ENCODE peak calls at places on chromosomes 3 and 15, in ten cellular contexts. M is endothelial cell, V is RWPE2, J is GM10248, R is psoas muscle, O is suprapubic skin, P is astrocyte of the spinal cord, G is pancreas, D is Calu3, I is brain microvascular endothelial cell. B is an unnamed sample.

GRCh38 chr15:72230197-72231065 is 559 bp downstream of the PKM start:
- DNase-seq in M (peak), V (peak), J (peak), R (peak), O (peak), P (peak), G (peak), D (peak), I (peak), B (peak)

GRCh38 chr3:159748408-159748807 is 240.2 kb upstream of the IL12A start:
- DNase-seq in M (no peak), V (no peak), J (no peak), R (no peak), O (no peak), P (no peak), G (no peak), D (no peak), I (no peak), B (no peak)

GRCh38 chr3:103057477-103057876 is 622.7 kb downstream of the ZPLD1 start:
- DNase-seq in M (no peak), V (no peak), J (no peak), R (no peak), O (no peak), P (no peak), G (no peak), D (no peak), I (no peak), B (no peak)

GRCh38 chr3:125043599-125044151 is 12.1 kb downstream of the HEG1 start:
- DNase-seq in M (no peak), V (no peak), J (no peak), R (peak), O (no peak), P (no peak), G (no peak), D (no peak), I (no peak), B (no peak)

GRCh38 chr3:121411554-121411953 is 134.2 kb downstream of the POLQ start:
- DNase-seq in M (no peak), V (no peak), J (no peak), R (no peak), O (no peak), P (peak), G (no peak), D (no peak), I (no peak), B (no peak)

GRCh38 chr15:79430901-79431635 is 1.1 kb upstream of the MINAR1 start:
- DNase-seq in M (no peak), V (no peak), J (no peak), R (no peak), O (no peak), P (no peak), G (no peak), D (no peak), I (no peak), B (no peak)

GRCh38 chr3:15420871-15421270 is 6.5 kb downstream of the METTL6 start:
- DNase-seq in M (no peak), V (no peak), J (no peak), R (no peak), O (no peak), P (no peak), G (no peak), D (no peak), I (peak), B (no peak)

GRCh38 chr15:88608607-88609181 is 12.4 kb upstream of the AEN start:
- DNase-seq in M (no peak), V (no peak), J (no peak), R (no peak), O (no peak), P (no peak), G (no peak), D (no peak), I (no peak), B (no peak)

GRCh38 chr3:41265823-41266273 is 66.5 kb downstream of the CTNNB1 start:
- DNase-seq in M (no peak), V (no peak), J (no peak), R (no peak), O (no peak), P (peak), G (no peak), D (no peak), I (peak), B (no peak)

GRCh38 chr3:123870033-123870432 is 14.1 kb downstream of the MYLK start:
- DNase-seq in M (no peak), V (no peak), J (no peak), R (no peak), O (no peak), P (peak), G (no peak), D (no peak), I (no peak), B (no peak)

GRCh38 chr3:79019137-79019923 is 748.5 kb downstream of the ROBO1 start:
- DNase-seq in M (peak), V (peak), J (peak), R (peak), O (peak), P (peak), G (peak), D (peak), I (peak), B (peak)

GRCh38 chr3:129162729-129163579 is 2.1 kb upstream of the ISY1 start:
- DNase-seq in M (no peak), V (no peak), J (no peak), R (no peak), O (no peak), P (no peak), G (no peak), D (peak), I (no peak), B (no peak)
- TF ChIP-seq CTCF in M (no peak), V (no peak), J (peak), R (no peak), O (no peak), P (peak), G (no peak), D (peak), I (peak), B (peak)

DNA sequence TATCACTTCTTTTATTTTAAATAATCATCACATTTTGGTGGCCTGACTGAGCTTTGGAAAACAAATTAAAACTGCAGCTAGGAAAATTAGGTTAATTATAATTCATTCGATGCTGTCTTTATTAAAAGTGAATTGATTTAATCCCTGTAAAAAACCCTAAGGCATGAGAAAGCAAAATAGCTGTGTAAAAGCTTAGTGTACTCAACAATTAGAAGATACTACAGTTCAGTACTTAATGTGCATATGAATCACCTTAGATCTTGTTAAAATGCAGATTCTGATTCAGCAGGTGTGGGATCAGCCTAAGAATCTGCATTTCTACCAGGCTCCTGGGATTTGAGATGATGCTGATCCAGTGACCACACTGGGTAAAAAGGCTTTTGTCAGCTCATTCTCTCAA is 559.9 kb upstream of the GOLIM4 start:
- DNase-seq in M (no peak), V (no peak), J (no peak), R (no peak), O (no peak), P (no peak), G (no peak), D (no peak), I (no peak), B (no peak)
- TF ChIP-seq CTCF in M (no peak), V (no peak), J (no peak), R (no peak), O (no peak), P (no peak), G (no peak), D (no peak), I (no peak), B (no peak)

GRCh38 chr3:173397161-173398110 is at the start of gene NLGN1:
- DNase-seq in M (peak), V (no peak), J (peak), R (peak), O (peak), P (peak), G (peak), D (peak), I (peak), B (peak)
- TF ChIP-seq CTCF in M (no peak), V (no peak), J (no peak), R (no peak), O (no peak), P (peak), G (no peak), D (no peak), I (peak), B (no peak)

GRCh38 chr3:193903976-193904375 is 232.0 kb upstream of the HES1 start:
- DNase-seq in M (no peak), V (no peak), J (no peak), R (no peak), O (no peak), P (no peak), G (no peak), D (no peak), I (no peak), B (no peak)
- TF ChIP-seq CTCF in M (no peak), V (no peak), J (no peak), R (no peak), O (no peak), P (no peak), G (no peak), D (no peak), I (no peak), B (no peak)

DNA sequence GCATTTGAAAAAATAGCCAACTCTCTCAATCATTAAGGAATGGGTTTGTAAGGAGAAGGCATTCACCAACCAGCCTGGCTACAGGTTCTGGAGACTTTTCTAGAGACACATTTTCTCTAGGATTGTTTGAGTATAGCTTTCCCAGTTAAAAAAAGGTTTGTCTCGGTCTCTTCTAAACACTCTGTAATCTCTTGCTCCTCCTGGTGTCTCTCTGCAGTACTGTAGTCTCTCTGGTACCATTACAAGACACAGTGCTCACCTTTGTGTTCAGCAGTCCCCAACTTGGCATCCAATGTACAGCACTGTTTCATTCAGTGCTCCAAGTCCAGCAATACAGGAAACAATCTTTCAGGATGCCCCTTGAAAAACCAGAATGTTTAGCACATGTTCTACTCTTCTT is 534.4 kb downstream of the ZNF385D start:
- DNase-seq in M (no peak), V (no peak), J (no peak), R (no peak), O (no peak), P (peak), G (no peak), D (peak), I (peak), B (no peak)
- TF ChIP-seq CTCF in M (no peak), V (peak), J (no peak), R (no peak), O (no peak), P (peak), G (no peak), D (peak), I (peak), B (no peak)

DNA sequence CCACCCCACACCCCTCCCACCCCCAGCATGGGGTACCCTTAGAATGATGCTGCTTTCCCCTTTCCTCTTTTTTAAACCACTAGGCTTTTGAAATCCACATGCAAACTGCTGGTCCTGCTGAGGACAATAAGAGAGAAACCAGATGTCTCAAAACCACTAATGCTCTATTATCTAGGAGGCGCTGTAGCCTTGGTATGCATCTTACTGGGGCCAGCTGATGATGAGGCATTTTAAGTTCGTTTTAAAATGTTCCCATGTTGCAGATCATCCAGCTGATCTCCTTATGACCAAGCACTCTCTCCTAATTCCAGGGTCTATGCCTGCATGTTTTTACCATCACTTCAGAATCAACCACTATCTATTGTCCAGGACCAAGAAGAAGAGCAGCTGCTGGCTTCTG is 1.3 kb downstream of the NME9 start:
- DNase-seq in M (no peak), V (no peak), J (no peak), R (no peak), O (no peak), P (no peak), G (no peak), D (no peak), I (no peak), B (no peak)
- TF ChIP-seq CTCF in M (no peak), V (no peak), J (no peak), R (no peak), O (no peak), P (no peak), G (no peak), D (no peak), I (peak), B (no peak)

GRCh38 chr15:92942706-92943105 is 42.6 kb downstream of the CHD2 start:
- DNase-seq in M (no peak), V (no peak), J (no peak), R (no peak), O (no peak), P (no peak), G (no peak), D (no peak), I (no peak), B (no peak)
- TF ChIP-seq CTCF in M (no peak), V (no peak), J (no peak), R (no peak), O (no peak), P (no peak), G (no peak), D (no peak), I (peak), B (no peak)

GRCh38 chr3:27659279-27660021 is 62.7 kb downstream of the EOMES start:
- DNase-seq in M (peak), V (no peak), J (peak), R (peak), O (no peak), P (peak), G (peak), D (peak), I (peak), B (peak)
- TF ChIP-seq CTCF in M (peak), V (peak), J (peak), R (peak), O (peak), P (peak), G (peak), D (peak), I (peak), B (peak)

DNA sequence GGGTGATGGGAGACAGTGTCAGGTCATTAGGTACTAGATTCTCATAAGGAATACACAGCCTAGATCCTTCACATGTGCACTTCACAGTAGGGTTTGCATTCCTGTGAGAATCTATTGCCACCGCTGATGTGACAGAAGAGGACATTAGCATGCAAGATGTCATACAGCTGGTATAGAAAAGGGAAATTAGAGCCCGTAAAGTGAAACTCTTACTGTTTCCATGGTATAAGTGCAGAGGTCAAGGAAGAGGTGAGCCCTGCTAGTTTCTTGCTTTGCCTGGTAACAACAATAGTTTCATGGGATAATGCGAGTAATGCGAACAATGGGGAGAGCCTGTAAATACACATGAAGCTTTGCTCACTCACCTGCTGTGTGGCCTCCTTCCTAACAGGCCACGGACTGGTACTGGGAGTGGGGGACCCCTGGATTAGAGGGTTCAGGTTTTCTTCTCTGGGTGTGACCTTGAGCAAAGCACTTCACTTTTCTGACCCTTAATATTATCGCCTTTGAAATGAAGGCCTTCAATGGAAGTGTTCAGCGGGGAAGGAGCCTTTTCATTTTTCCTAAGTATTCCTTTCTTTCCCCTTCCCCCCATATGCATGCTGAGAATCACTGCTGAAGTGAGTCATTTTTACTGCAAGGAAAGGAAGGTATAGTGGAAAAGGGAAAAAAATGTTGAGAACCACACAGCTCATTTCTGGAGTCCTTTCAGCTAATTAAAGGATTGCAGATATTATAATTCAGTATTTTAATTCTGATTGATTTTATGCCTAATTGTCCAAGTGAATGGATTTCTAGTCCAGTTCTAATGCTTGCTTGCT is 286.4 kb downstream of the UBE2E2 start:
- DNase-seq in M (no peak), V (no peak), J (no peak), R (no peak), O (no peak), P (peak), G (no peak), D (no peak), I (no peak), B (no peak)
- TF ChIP-seq CTCF in M (no peak), V (no peak), J (no peak), R (no peak), O (no peak), P (no peak), G (no peak), D (no peak), I (no peak), B (no peak)

GRCh38 chr3:45693941-45694521 is 4.8 kb downstream of the SACM1L start:
- DNase-seq in M (no peak), V (no peak), J (peak), R (no peak), O (no peak), P (no peak), G (no peak), D (no peak), I (no peak), B (peak)
- TF ChIP-seq CTCF in M (peak), V (no peak), J (no peak), R (no peak), O (no peak), P (peak), G (no peak), D (no peak), I (peak), B (no peak)